ENCODE peak calls at places on chromosomes 2 and 18, in four cellular contexts. A is right cardiac atrium, S is hepatocyte, Z is lower lobe of right lung. O is an unnamed sample.

GRCh38 chr18:36201765-36202164 is 14.5 kb downstream of the MOCOS start:
- DNase-seq in A (no peak), S (no peak), Z (no peak), O (no peak)

GRCh38 chr2:109279243-109279860 is 150.3 kb downstream of the SH3RF3 start:
- DNase-seq in A (no peak), S (no peak), Z (no peak), O (no peak)

GRCh38 chr2:75246441-75247167 is 47.3 kb upstream of the TACR1 start:
- DNase-seq in A (no peak), S (no peak), Z (no peak), O (no peak)

GRCh38 chr2:20575935-20576597 is 74.8 kb downstream of the HS1BP3 start:
- DNase-seq in A (no peak), S (no peak), Z (no peak), O (no peak)

GRCh38 chr2:220478305-220479058 is 851.1 kb downstream of the SLC4A3 start:
- DNase-seq in A (no peak), S (peak), Z (no peak), O (no peak)

GRCh38 chr2:172931923-172932520 is 143.6 kb upstream of the MAP3K20 start:
- DNase-seq in A (peak), S (peak), Z (peak), O (peak)

GRCh38 chr18:46761054-46761769 is 4.4 kb upstream of the ST8SIA5 start:
- DNase-seq in A (no peak), S (no peak), Z (no peak), O (no peak)

GRCh38 chr2:46818819-46819218 is 96.8 kb downstream of the MCFD2 start:
- DNase-seq in A (no peak), S (no peak), Z (no peak), O (no peak)

GRCh38 chr18:3016584-3017292 is 3.8 kb upstream of the LPIN2 start:
- DNase-seq in A (no peak), S (no peak), Z (no peak), O (no peak)

GRCh38 chr2:151878655-151879563 is 50.7 kb upstream of the ARL5A start:
- DNase-seq in A (no peak), S (peak), Z (no peak), O (peak)

GRCh38 chr18:46324556-46324955 is 220.4 kb downstream of the HAUS1 start:
- DNase-seq in A (no peak), S (peak), Z (no peak), O (no peak)

GRCh38 chr18:3306391-3306790 is 44.5 kb downstream of the MYL12B start:
- DNase-seq in A (no peak), S (no peak), Z (no peak), O (no peak)

GRCh38 chr2:160719116-160719515 is 225.5 kb upstream of the RBMS1 start:
- DNase-seq in A (no peak), S (no peak), Z (no peak), O (no peak)

GRCh38 chr2:190088917-190089316 is 26.4 kb upstream of the MSTN start:
- DNase-seq in A (peak), S (peak), Z (no peak), O (peak)

GRCh38 chr18:7021994-7022840 is 95.4 kb downstream of the LAMA1 start:
- DNase-seq in A (no peak), S (peak), Z (no peak), O (peak)

GRCh38 chr18:70463085-70463484 is 174.2 kb downstream of the SOCS6 start:
- DNase-seq in A (no peak), S (no peak), Z (no peak), O (no peak)

GRCh38 chr2:142973160-142973821 is 95.8 kb downstream of the KYNU start:
- DNase-seq in A (no peak), S (no peak), Z (no peak), O (no peak)

GRCh38 chr2:177906041-177906718 is 166.4 kb downstream of the PDE11A start:
- DNase-seq in A (peak), S (peak), Z (peak), O (peak)

GRCh38 chr18:79951545-79952456 is at the start of gene SLC66A2:
- DNase-seq in A (peak), S (peak), Z (peak), O (peak)

GRCh38 chr2:43332653-43333052 is 106.2 kb upstream of the ZFP36L2 start:
- DNase-seq in A (no peak), S (no peak), Z (no peak), O (peak)

GRCh38 chr2:17979707-17980106 is 101.2 kb downstream of the KCNS3 start:
- DNase-seq in A (no peak), S (no peak), Z (no peak), O (no peak)

GRCh38 chr2:52127527-52127926 is 1095.6 kb upstream of the NRXN1 start:
- DNase-seq in A (no peak), S (no peak), Z (no peak), O (no peak)

GRCh38 chr2:199804831-199805230 is 46.2 kb downstream of the FTCDNL1 start:
- DNase-seq in A (no peak), S (no peak), Z (no peak), O (no peak)

GRCh38 chr2:237819231-237819630 is 20.7 kb downstream of the RBM44 start:
- DNase-seq in A (no peak), S (no peak), Z (no peak), O (no peak)

GRCh38 chr2:221848286-221848685 is 276.2 kb upstream of the EPHA4 start:
- DNase-seq in A (no peak), S (no peak), Z (no peak), O (no peak)

GRCh38 chr2:134372611-134373131 is 118.8 kb downstream of the MGAT5 start:
- DNase-seq in A (peak), S (peak), Z (no peak), O (no peak)

GRCh38 chr2:45435316-45435715 is 175.8 kb downstream of the SRBD1 start:
- DNase-seq in A (no peak), S (peak), Z (no peak), O (no peak)

GRCh38 chr2:28413896-28414290 is 21.2 kb downstream of the FOSL2 start:
- DNase-seq in A (no peak), S (no peak), Z (no peak), O (no peak)

GRCh38 chr2:43184339-43184895 is 42.0 kb downstream of the ZFP36L2 start:
- DNase-seq in A (no peak), S (peak), Z (no peak), O (peak)

GRCh38 chr2:96538487-96539214 is 2.1 kb downstream of the ARID5A start:
- DNase-seq in A (peak), S (peak), Z (peak), O (peak)

GRCh38 chr2:152558174-152559091 is 158.8 kb downstream of the PRPF40A start:
- DNase-seq in A (no peak), S (no peak), Z (no peak), O (no peak)